ENCODE peak calls at places on chromosomes 16 and 17, in seven cellular contexts. M is H54; B is NCI-H1436; F is activated CD4-positive, alpha-beta T cell treated with anti-CD3 and anti-CD28 coated beads for 48 hours; T is iPS DF 19.7; K is AG04450; D is GF-D8. X is an unnamed sample.

GRCh38 chr16:28100810-28101532 is 37.5 kb upstream of the GSG1L start:
- DNase-seq in F (no peak), B (no peak), K (no peak), M (no peak), T (no peak), D (no peak), X (no peak)

GRCh38 chr16:66534376-66534799 is 15.5 kb downstream of the TK2 start:
- DNase-seq in K (no peak), F (no peak), B (no peak), M (no peak), D (no peak), T (no peak), X (no peak)

GRCh38 chr16:54067317-54068065 is 219.1 kb downstream of the IRX3 start:
- DNase-seq in M (no peak), B (no peak), T (no peak), D (no peak), F (no peak), K (no peak), X (peak; percentile 47)

GRCh38 chr16:50183316-50183715 is 30.2 kb downstream of the TENT4B start:
- DNase-seq in T (no peak), D (no peak), B (no peak), M (no peak), F (no peak), K (no peak), X (no peak)

GRCh38 chr17:16191604-16192003 is 23.7 kb downstream of the NCOR1 start:
- DNase-seq in K (no peak), T (no peak), D (no peak), M (no peak), B (no peak), F (no peak), X (no peak)

GRCh38 chr16:29641561-29641960 is 21.5 kb upstream of the SPN start:
- DNase-seq in F (no peak), T (no peak), M (no peak), K (no peak), B (no peak), D (peak; percentile 61), X (no peak)

GRCh38 chr17:40362696-40363479 is 1.6 kb downstream of the GJD3 start:
- DNase-seq in M (no peak), F (peak; percentile 93), K (no peak), D (peak; percentile 52), B (peak; percentile 82), T (no peak), X (peak; percentile 54)

GRCh38 chr16:85750827-85751641 is at the start of gene C16orf74:
- DNase-seq in T (no peak), M (peak; percentile 82), D (no peak), K (no peak), F (peak; percentile 17), B (peak; percentile 47), X (peak; percentile 17)

GRCh38 chr16:13939821-13940220 is 19.9 kb downstream of the ERCC4 start:
- DNase-seq in M (no peak), B (no peak), T (no peak), D (no peak), F (no peak), K (no peak), X (no peak)

GRCh38 chr17:83084214-83084613 is 4.8 kb downstream of the METRNL start:
- DNase-seq in B (no peak), M (no peak), F (no peak), D (no peak), T (no peak), K (no peak), X (no peak)

GRCh38 chr16:4213721-4214120 is 28.2 kb downstream of the SRL start:
- DNase-seq in B (no peak), K (no peak), D (no peak), T (no peak), F (no peak), M (no peak), X (no peak)

GRCh38 chr17:57714660-57715059 is 30.4 kb downstream of the CCDC182 start:
- DNase-seq in K (no peak), M (no peak), T (no peak), F (no peak), B (no peak), D (no peak), X (no peak)

GRCh38 chr16:11109551-11109950 is 146.5 kb downstream of the SOCS1 start:
- DNase-seq in B (no peak), D (no peak), K (no peak), M (no peak), F (no peak), T (no peak), X (no peak)

GRCh38 chr16:56343661-56344517 is 81.5 kb downstream of the AMFR start:
- DNase-seq in M (peak; percentile 88), D (no peak), B (no peak), K (no peak), T (no peak), F (no peak), X (no peak)

GRCh38 chr16:87363771-87364476 is 19.7 kb downstream of the FBXO31 start:
- DNase-seq in M (no peak), D (no peak), K (no peak), B (no peak), T (no peak), F (no peak), X (no peak)

GRCh38 chr16:30149250-30149885 is 26.3 kb upstream of the MAPK3 start:
- DNase-seq in T (no peak), M (no peak), D (no peak), F (no peak), K (no peak), B (no peak), X (no peak)

GRCh38 chr16:57091990-57092785 is at the start of gene CPNE2:
- DNase-seq in M (peak; percentile 49), T (no peak), B (peak; percentile 77), F (peak; percentile 40), D (peak; percentile 34), K (no peak), X (peak; percentile 11)

GRCh38 chr17:48505788-48506187 is 25.0 kb downstream of the HOXB1 start:
- DNase-seq in T (no peak), K (no peak), M (peak; percentile 72), F (peak; percentile 35), B (peak; percentile 34), D (no peak), X (peak; percentile 87)